ENCODE peak calls at places on chromosomes 12 and 14, in four cellular contexts. H is esophagus muscularis mucosa, P is right atrium auricular region, L is EH. W is an unnamed sample.

GRCh38 chr12:84056-84455 is 17.5 kb downstream of the IQSEC3 start:
- DNase-seq in P (no peak), L (no peak), H (no peak), W (no peak)

GRCh38 chr14:96256420-96256819 is 410 bp downstream of the BDKRB1 start:
- DNase-seq in P (no peak), H (no peak), L (peak; percentile 21), W (no peak)

GRCh38 chr12:100593490-100593889 is 20.0 kb downstream of the GAS2L3 start:
- DNase-seq in L (peak; percentile 38), P (no peak), H (no peak), W (no peak)

GRCh38 chr12:53328043-53328435 is 6.6 kb upstream of the AAAS start:
- DNase-seq in P (no peak), H (no peak), L (no peak), W (no peak)

GRCh38 chr12:13087766-13088165 is 15.7 kb downstream of the GSG1 start:
- DNase-seq in P (no peak), H (peak; percentile 70), L (no peak), W (no peak)

GRCh38 chr12:98644433-98644711 is 216 bp downstream of the IKBIP start:
- DNase-seq in L (no peak), H (no peak), P (no peak), W (no peak)

GRCh38 chr12:55830601-55831406 is 1.4 kb upstream of the DNAJC14 start:
- DNase-seq in H (peak; percentile 96), L (peak; percentile 59), P (peak; percentile 92), W (no peak)

GRCh38 chr12:11070999-11071398 is 8.9 kb upstream of the TAS2R46 start:
- DNase-seq in L (no peak), H (no peak), P (no peak), W (no peak)

GRCh38 chr12:95764848-95765247 is 25.7 kb downstream of the NTN4 start:
- DNase-seq in P (no peak), H (no peak), L (peak; percentile 34), W (no peak)

GRCh38 chr14:52338282-52338681 is 24.2 kb downstream of the PTGER2 start:
- DNase-seq in H (no peak), P (no peak), L (peak; percentile 70), W (no peak)

GRCh38 chr12:57840701-57841100 is 5.8 kb downstream of the CTDSP2 start:
- DNase-seq in L (peak; percentile 30), H (no peak), P (no peak), W (no peak)

GRCh38 chr12:87439990-87440827 is 589.0 kb downstream of the C12orf50 start:
- DNase-seq in L (peak; percentile 2), H (no peak), P (no peak), W (no peak)

GRCh38 chr12:75979181-75979580 is 52.4 kb downstream of the PHLDA1 start:
- DNase-seq in P (no peak), L (peak; percentile 76), H (no peak), W (no peak)

GRCh38 chr12:101747695-101748094 is 8.4 kb upstream of the SYCP3 start:
- DNase-seq in L (no peak), H (no peak), P (no peak), W (no peak)

GRCh38 chr12:15856097-15856982 is 25.8 kb upstream of the STRAP start:
- DNase-seq in L (peak; percentile 71), P (no peak), H (no peak), W (no peak)

GRCh38 chr12:25014961-25015360 is 66.1 kb upstream of the BCAT1 start:
- DNase-seq in L (peak; percentile 6), H (no peak), P (no peak), W (no peak)

GRCh38 chr12:108457006-108457733 is 57.9 kb upstream of the FICD start:
- DNase-seq in H (no peak), L (peak; percentile 55), P (no peak), W (no peak)

GRCh38 chr12:131250028-131250950 is 296.6 kb downstream of the ADGRD1 start:
- DNase-seq in H (no peak), P (no peak), L (no peak), W (no peak)

GRCh38 chr14:70317969-70318634 is 41.4 kb downstream of the COX16 start:
- DNase-seq in L (peak; percentile 65), H (no peak), P (no peak), W (no peak)

GRCh38 chr12:39824505-39825198 is 205.0 kb upstream of the ABCD2 start:
- DNase-seq in H (no peak), P (no peak), L (no peak), W (no peak)

GRCh38 chr12:54038760-54039414 is 6.0 kb downstream of the HOXC5 start:
- DNase-seq in L (no peak), H (no peak), P (no peak), W (no peak)

GRCh38 chr12:126879820-126880219 is 1387.2 kb upstream of the TMEM132C start:
- DNase-seq in H (no peak), P (no peak), L (no peak), W (no peak)

GRCh38 chr12:26833692-26834168 is 736 bp upstream of the ITPR2 start:
- DNase-seq in P (no peak), L (peak; percentile 21), H (no peak), W (no peak)

GRCh38 chr14:61003571-61003970 is 22.5 kb downstream of the SLC38A6 start:
- DNase-seq in L (peak; percentile 55), P (no peak), H (no peak), W (no peak)

GRCh38 chr12:98736352-98737326 is 91.5 kb downstream of the APAF1 start:
- DNase-seq in P (no peak), L (no peak), H (no peak), W (no peak)

GRCh38 chr12:92467886-92468285 is 234.9 kb upstream of the PLEKHG7 start:
- DNase-seq in H (no peak), P (no peak), L (no peak), W (no peak)

GRCh38 chr12:90481748-90482147 is 473.2 kb downstream of the CCER1 start:
- DNase-seq in L (no peak), P (no peak), H (no peak), W (no peak)

GRCh38 chr12:118456741-118457140 is 80.4 kb downstream of the SUDS3 start:
- DNase-seq in L (peak; percentile 35), H (no peak), P (no peak), W (no peak)

GRCh38 chr12:63967358-63967757 is 122.9 kb downstream of the SRGAP1 start:
- DNase-seq in H (no peak), L (peak; percentile 74), P (no peak), W (no peak)

GRCh38 chr12:26473291-26473690 is 277.9 kb downstream of the SSPN start:
- DNase-seq in L (no peak), H (no peak), P (no peak), W (no peak)

GRCh38 chr14:92690171-92691011 is 58.0 kb downstream of the LGMN start:
- DNase-seq in L (peak; percentile 60), H (no peak), P (no peak), W (no peak)

GRCh38 chr14:99802301-99803105 is 9.3 kb downstream of the EML1 start:
- DNase-seq in H (no peak), L (peak; percentile 33), P (no peak), W (no peak)

GRCh38 chr12:50151047-50151687 is 16.0 kb downstream of the CERS5 start:
- DNase-seq in L (peak; percentile 32), H (no peak), P (no peak), W (no peak)

GRCh38 chr14:104219731-104220224 is 81.4 kb downstream of the KIF26A start:
- DNase-seq in P (no peak), L (no peak), H (no peak), W (no peak)

GRCh38 chr14:91291786-91292405 is 47.4 kb upstream of the GPR68 start:
- DNase-seq in P (no peak), H (no peak), L (no peak), W (no peak)

GRCh38 chr12:70835948-70836347 is 84.6 kb downstream of the PTPRR start:
- DNase-seq in H (no peak), L (no peak), P (no peak), W (no peak)

W was measured in omental fat pad.